ENCODE peak calls at places on chromosomes 4 and X, in seven cellular contexts. F is adrenal gland, B is K562, W is lung, K is left ventricle myocardium inferior, V is GM23248, E is neuronal stem cell. T is an unnamed sample. For H3K36me3 and H3K4me1, the result is how much of the 10 kb centered on the place peaks cover.

GRCh38 chr4:168585168-168586091 is 88.6 kb downstream of the PALLD start:
- DNase-seq in E (peak), F (peak), B (peak), K (peak), V (peak), W (peak), T (peak)

GRCh38 chr4:83138979-83139378 is 24.4 kb upstream of the PLAC8 start:
- DNase-seq in E (no peak), K (no peak), V (no peak), B (no peak), W (no peak), F (no peak), T (no peak)

GRCh38 chr4:29571322-29571721 is 1148.8 kb upstream of the PCDH7 start:
- DNase-seq in W (no peak), F (no peak), K (no peak), V (no peak), E (no peak), B (no peak), T (no peak)

GRCh38 chr4:152259866-152260265 is 276.0 kb downstream of the FBXW7 start:
- DNase-seq in K (no peak), V (peak), E (no peak), B (no peak), F (no peak), W (no peak), T (no peak)

GRCh38 chr4:54840430-54840829 is 182.7 kb downstream of the KIT start:
- DNase-seq in K (no peak), B (no peak), V (peak), E (no peak), F (no peak), W (no peak), T (no peak)

GRCh38 chr4:186726150-186726439 is 2.4 kb upstream of the FAT1 start:
- DNase-seq in B (no peak), W (no peak), F (no peak), E (no peak), V (no peak), K (no peak), T (no peak)

GRCh38 chr4:145937021-145937861 is 1.4 kb downstream of the ZNF827 start:
- DNase-seq in W (peak), V (peak), K (peak), E (peak), F (peak), B (peak), T (no peak)

GRCh38 chrX:44035576-44035975 is 62.4 kb upstream of the NDP start:
- DNase-seq in B (no peak), V (peak), W (no peak), K (no peak), E (no peak), F (no peak), T (no peak)

GRCh38 chr4:124705393-124705792 is 7.1 kb downstream of the ANKRD50 start:
- DNase-seq in V (no peak), F (no peak), B (no peak), K (no peak), W (no peak), E (no peak), T (no peak)

GRCh38 chr4:167100120-167100519 is 134.2 kb downstream of the SPOCK3 start:
- DNase-seq in E (peak), F (no peak), B (no peak), K (no peak), W (no peak), V (peak), T (no peak)

GRCh38 chrX:46961097-46961496 is 48.9 kb downstream of the JADE3 start:
- DNase-seq in W (no peak), B (no peak), E (no peak), F (no peak), V (no peak), K (no peak), T (no peak)

GRCh38 chr4:879730-880079 is 52.4 kb downstream of the GAK start:
- DNase-seq in K (no peak), E (no peak), W (no peak), F (no peak), V (no peak), B (no peak), T (no peak)

GRCh38 chrX:73922856-73923429 is 359.9 kb downstream of the CHIC1 start:
- DNase-seq in E (no peak), V (peak), F (no peak), B (no peak), W (no peak), K (no peak), T (no peak)

GRCh38 chr4:149499726-149500125 is 315.9 kb downstream of the IQCM start:
- DNase-seq in K (no peak), W (no peak), E (no peak), F (no peak), V (no peak), B (no peak), T (no peak)

GRCh38 chr4:85760521-85760920 is 285.6 kb downstream of the ARHGAP24 start:
- DNase-seq in F (no peak), B (no peak), W (no peak), K (no peak), V (no peak), E (no peak), T (no peak)

GRCh38 chr4:47010347-47011188 is 17.2 kb upstream of the GABRA4 start:
- DNase-seq in K (no peak), W (no peak), B (no peak), V (no peak), E (no peak), F (no peak), T (no peak)

GRCh38 chr4:135225551-135225950 is 1024.0 kb upstream of the PABPC4L start:
- DNase-seq in K (no peak), F (no peak), V (no peak), B (no peak), E (no peak), W (no peak), T (no peak)

GRCh38 chr4:123305746-123306145 is 90.8 kb upstream of the SPRY1 start:
- DNase-seq in F (no peak), E (no peak), K (no peak), B (no peak), W (no peak), V (no peak), T (no peak)

GRCh38 chr4:31016322-31017061 is 296.3 kb downstream of the PCDH7 start:
- DNase-seq in B (no peak), E (no peak), K (no peak), F (no peak), V (no peak), W (no peak), T (no peak)

GRCh38 chr4:100569196-100569595 is 51.4 kb upstream of the EMCN start:
- DNase-seq in W (no peak), V (no peak), B (no peak), E (no peak), K (no peak), F (no peak), T (no peak)

GRCh38 chr4:72900952-72901351 is 168.6 kb downstream of the COX18 start:
- DNase-seq in W (no peak), V (peak), E (no peak), F (no peak), K (peak), B (no peak), T (no peak)

GRCh38 chr4:56134272-56134671 is 185.5 kb downstream of the CEP135 start:
- DNase-seq in F (peak), V (peak), W (peak), E (no peak), K (peak), B (no peak), T (no peak)

GRCh38 chrX:323721-324628 is 5.4 kb upstream of the GTPBP6 start:
- DNase-seq in E (no peak), W (no peak), K (peak), V (peak), B (no peak), F (peak), T (peak)

DNA sequence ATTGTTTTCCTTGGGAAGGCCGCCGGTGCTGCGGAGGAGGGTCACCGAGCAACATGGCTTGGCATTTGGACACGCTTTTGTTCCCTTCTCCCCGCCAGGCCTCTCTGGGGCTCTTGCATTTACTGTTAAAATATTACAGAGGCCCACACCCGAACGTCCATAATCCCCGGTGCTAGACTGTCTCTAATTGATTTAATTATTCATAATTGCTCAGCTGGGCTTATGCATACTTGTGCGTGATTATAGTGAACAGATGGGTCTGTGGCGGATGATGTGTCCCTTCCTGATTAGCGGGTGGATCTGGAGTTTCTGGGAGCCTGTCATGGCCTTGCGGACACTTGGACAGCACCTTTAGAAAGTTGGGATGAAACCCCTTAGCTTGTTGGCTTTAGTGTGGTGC is 100.2 kb upstream of the MSX1 start:
- DNase-seq in W (no peak), V (no peak), K (no peak), F (no peak), E (no peak), B (no peak), T (no peak)
- H3K36me3 ChIP-seq in W (under half), V (under half), K (under half), F (under half), E (under half), B (under half), T (under half)

DNA sequence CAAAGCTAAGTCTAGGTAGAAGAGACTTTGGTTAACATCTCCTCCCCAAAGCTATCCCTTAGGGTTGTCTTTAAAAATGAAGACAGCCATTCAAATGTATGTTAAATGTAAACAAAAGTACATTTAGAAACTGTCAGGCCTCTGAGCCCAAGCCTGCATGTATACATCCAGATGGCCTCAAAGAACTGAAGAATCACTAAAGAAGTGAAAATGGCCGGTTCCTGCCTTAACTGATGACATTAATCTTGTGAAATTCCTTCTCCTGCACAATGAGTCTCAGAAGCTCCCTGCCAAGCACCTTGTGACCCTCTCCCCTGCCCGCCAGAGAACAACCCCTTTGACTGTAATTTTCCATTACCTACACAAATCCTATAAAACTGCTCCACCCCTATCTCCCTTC is 377.9 kb downstream of the FAM133A start:
- DNase-seq in K (no peak), B (no peak), V (no peak), W (no peak), E (no peak), F (no peak), T (no peak)
- H3K27ac ChIP-seq in K (no peak), B (no peak), V (no peak), W (no peak), E (no peak), F (no peak), T (no peak)

GRCh38 chr4:102493794-102494193 is 7.4 kb upstream of the NFKB1 start:
- DNase-seq in W (no peak), F (no peak), K (no peak), V (no peak), E (no peak), B (no peak), T (no peak)

GRCh38 chr4:102492531-102493241 is 8.5 kb upstream of the NFKB1 start:
- DNase-seq in W (no peak), F (no peak), B (no peak), E (no peak), V (no peak), K (no peak), T (no peak)

GRCh38 chr4:102497986-102498385 is 3.2 kb upstream of the NFKB1 start:
- DNase-seq in F (no peak), E (no peak), V (peak), W (no peak), K (no peak), B (no peak), T (no peak)

GRCh38 chr4:102494603-102495002 is 6.6 kb upstream of the NFKB1 start:
- DNase-seq in K (no peak), W (no peak), V (no peak), E (no peak), B (no peak), F (no peak), T (no peak)

DNA sequence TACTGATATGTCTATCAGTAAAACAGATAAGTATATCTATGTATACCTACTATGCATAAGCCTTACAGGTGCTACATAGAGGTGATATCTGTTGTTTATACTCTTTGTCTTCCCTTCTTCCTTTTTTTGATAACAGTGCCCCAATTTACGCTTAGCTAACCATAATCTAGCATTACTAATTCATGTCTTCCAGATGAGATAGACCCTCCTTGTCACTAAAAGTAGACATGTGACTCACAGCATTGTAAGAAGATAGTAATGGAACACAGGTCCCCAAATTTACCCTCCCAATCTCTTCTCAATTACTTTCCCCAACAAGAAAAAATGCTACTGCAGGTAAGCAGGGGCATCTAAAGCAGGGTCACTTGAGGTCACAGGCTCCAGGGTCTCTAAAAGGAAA is 7.9 kb upstream of the NFKB1 start:
- DNase-seq in K (no peak), V (no peak), F (no peak), E (no peak), B (no peak), W (no peak), T (no peak)
- H3K4me1 ChIP-seq in K (under half), V (under half), F (under half), E (under half), B (under half), W (under half), T (under half)

DNA sequence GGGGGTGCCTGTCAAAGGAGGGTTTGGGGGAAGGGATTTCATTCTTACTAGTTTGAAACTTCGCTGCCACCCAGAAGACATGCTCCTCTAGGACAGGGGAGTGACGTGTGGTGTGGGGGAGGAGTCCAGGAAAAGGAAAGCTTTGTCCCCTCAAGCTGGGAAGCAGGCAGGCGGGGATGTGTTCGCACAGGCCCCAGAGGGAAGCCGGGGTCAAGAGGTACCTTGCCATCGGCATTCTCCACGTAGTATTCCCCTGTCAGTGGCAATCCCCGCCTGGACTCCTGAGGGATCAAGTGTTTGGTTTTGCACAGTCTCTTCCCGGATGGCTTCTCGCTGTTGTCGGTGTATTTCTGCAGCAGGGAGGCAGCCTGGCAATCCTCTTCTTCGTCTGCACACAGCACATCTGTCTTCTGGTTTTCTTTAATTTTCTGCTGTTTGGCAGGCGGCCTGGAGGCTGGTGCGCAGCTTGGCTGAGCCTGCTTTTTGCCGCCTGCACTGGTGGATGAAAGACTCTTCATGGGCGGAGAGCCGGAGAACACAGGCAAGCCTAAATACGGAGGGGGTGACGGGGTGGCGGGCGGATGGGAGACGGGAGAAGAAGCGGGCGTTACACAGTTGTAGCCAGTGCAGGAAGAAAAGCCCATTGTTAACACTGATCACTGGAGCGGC is 35.1 kb downstream of the BCOR start:
- DNase-seq in E (no peak), B (no peak), K (no peak), F (no peak), W (no peak), V (no peak), T (no peak)
- H3K36me3 ChIP-seq in E (under half), B (half or more), K (under half), F (under half), W (under half), V (under half), T (under half)

T was measured in RWPE2.